ENCODE peak calls at places on chromosomes 1 and 21, in four cellular contexts. O is GM12878, A is HepG2, S is K562. W is an unnamed sample.

GRCh38 chr1:248810727-248811513 is 14.8 kb downstream of the SH3BP5L start:
- DNase-seq in A (no peak), S (no peak), O (no peak), W (no peak)

GRCh38 chr1:155057788-155058211 is 5.7 kb upstream of the EFNA4 start:
- DNase-seq in O (no peak), A (no peak), S (no peak), W (no peak)

GRCh38 chr1:18238190-18238589 is 130.6 kb downstream of the IGSF21 start:
- DNase-seq in S (peak; percentile 5), O (no peak), A (no peak), W (no peak)

GRCh38 chr1:223820976-223821375 is 24.8 kb downstream of the TP53BP2 start:
- DNase-seq in S (no peak), A (no peak), O (no peak), W (no peak)

GRCh38 chr1:15825800-15826199 is 18.4 kb upstream of the UQCRHL start:
- DNase-seq in A (no peak), S (no peak), O (no peak), W (no peak)

GRCh38 chr21:42061866-42062542 is 9.1 kb upstream of the UMODL1 start:
- DNase-seq in A (no peak), O (no peak), S (no peak), W (no peak)

GRCh38 chr1:203173566-203173965 is 2.1 kb downstream of the MYBPH start:
- DNase-seq in A (no peak), S (no peak), O (peak; percentile 63), W (no peak)

GRCh38 chr1:199742547-199742946 is 285.0 kb upstream of the NR5A2 start:
- DNase-seq in O (no peak), A (no peak), S (no peak), W (no peak)

GRCh38 chr1:34166191-34167090 is 1.4 kb upstream of the CSMD2 start:
- DNase-seq in O (no peak), S (no peak), A (no peak), W (no peak)

GRCh38 chr1:58782308-58783089 is 1.3 kb downstream of the JUN start:
- DNase-seq in A (no peak), O (no peak), S (peak; percentile 72), W (peak; percentile 44)

GRCh38 chr1:182392045-182393028 is 747 bp upstream of the GLUL start:
- DNase-seq in S (peak; percentile 60), O (no peak), A (no peak), W (peak; percentile 61)

GRCh38 chr1:234643111-234643849 is 33.3 kb upstream of the IRF2BP2 start:
- DNase-seq in S (peak; percentile 25), A (peak; percentile 100), O (no peak), W (no peak)

GRCh38 chr1:162133566-162133965 is 64.1 kb downstream of the NOS1AP start:
- DNase-seq in O (no peak), S (no peak), A (no peak), W (no peak)

GRCh38 chr1:199691540-199691939 is 336.0 kb upstream of the NR5A2 start:
- DNase-seq in O (no peak), S (no peak), A (no peak), W (peak; percentile 25)

DNA sequence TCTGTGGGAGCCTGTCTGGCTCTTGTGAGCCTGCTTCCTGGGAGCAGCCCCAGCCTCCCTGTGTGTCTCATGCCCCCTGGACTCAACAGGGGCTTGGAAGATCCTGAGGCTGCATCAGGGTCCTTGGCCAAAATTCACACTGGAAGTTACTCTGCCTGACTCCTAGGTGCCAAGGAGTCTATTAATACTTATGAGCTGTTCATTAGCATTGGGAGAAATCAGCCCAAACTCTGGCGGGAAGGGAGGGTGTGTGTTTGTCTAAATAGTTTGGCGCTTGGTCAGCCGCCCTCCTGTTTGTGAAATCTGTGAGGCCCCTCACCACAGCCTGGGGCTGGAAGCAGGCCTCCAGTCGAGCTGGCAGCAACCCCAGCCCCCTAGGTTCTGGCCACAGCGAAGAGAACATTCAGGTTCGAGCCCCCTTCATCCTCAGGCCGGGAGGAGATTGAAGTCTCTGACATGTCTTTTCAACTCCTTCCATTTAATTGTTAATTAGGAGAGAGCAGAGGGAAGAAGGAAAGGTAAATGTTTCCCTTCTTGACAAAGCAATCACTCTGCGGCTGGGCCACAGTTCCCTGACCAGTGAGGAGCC is 82.1 kb upstream of the F3 start:
- DNase-seq in O (no peak), A (no peak), S (no peak), W (no peak)
- TF ChIP-seq FOXK2 in O (no peak), A (no peak), S (no peak), W (no peak)

GRCh38 chr1:245382981-245383380 is 228.2 kb downstream of the KIF26B start:
- DNase-seq in O (no peak), S (no peak), A (no peak), W (no peak)

GRCh38 chr1:245378352-245379144 is 223.8 kb downstream of the KIF26B start:
- DNase-seq in A (no peak), O (no peak), S (no peak), W (no peak)

GRCh38 chr1:245383396-245384330 is 228.9 kb downstream of the KIF26B start:
- DNase-seq in S (no peak), O (no peak), A (no peak), W (no peak)

GRCh38 chr1:245377854-245378253 is 223.1 kb downstream of the KIF26B start:
- DNase-seq in O (no peak), S (no peak), A (no peak), W (no peak)

GRCh38 chr1:245380790-245381535 is 226.2 kb downstream of the KIF26B start:
- DNase-seq in O (no peak), S (no peak), A (no peak), W (peak; percentile 15)
- TF ChIP-seq TARDBP in O (no peak), S (no peak), A (no peak), W (no peak)

GRCh38 chr1:232538943-232539302 is 91.0 kb downstream of the SIPA1L2 start:
- DNase-seq in A (no peak), S (no peak), O (no peak), W (no peak)
- TF ChIP-seq FOXK2 in A (no peak), S (no peak), O (no peak), W (no peak)

GRCh38 chr1:42933610-42934009 is 25.1 kb downstream of the SLC2A1 start:
- DNase-seq in O (no peak), A (no peak), S (no peak), W (no peak)
- TF ChIP-seq TARDBP in O (no peak), A (no peak), S (no peak), W (no peak)

W was measured in HEK293T.